ENCODE peak calls at places on chromosomes 13 and 19, in five cellular contexts. W, S, Z, J and V are unnamed samples.

GRCh38 chr19:49161987-49162386 is 4.4 kb downstream of the TRPM4 start:
- DNase-seq in J (no peak), Z (no peak), S (no peak), W (peak), V (peak)

GRCh38 chr13:22428188-22428828 is 752.5 kb upstream of the SGCG start:
- DNase-seq in J (no peak), W (no peak), Z (no peak), S (no peak), V (no peak)

GRCh38 chr19:3343619-3344502 is 22.5 kb upstream of the NFIC start:
- DNase-seq in Z (peak), S (no peak), W (peak), J (no peak), V (peak)

GRCh38 chr13:97222934-97223710 is 989 bp downstream of the MBNL2 start:
- DNase-seq in Z (peak), J (no peak), W (no peak), S (no peak), V (peak)

GRCh38 chr19:58398087-58398486 is 2.6 kb downstream of the RNF225 start:
- DNase-seq in Z (no peak), J (no peak), W (no peak), S (no peak), V (no peak)

GRCh38 chr13:97026759-97027555 is 32.7 kb upstream of the OXGR1 start:
- DNase-seq in W (peak), S (no peak), J (no peak), Z (no peak), V (no peak)

GRCh38 chr13:24341439-24341838 is 32.1 kb downstream of the C1QTNF9 start:
- DNase-seq in S (no peak), Z (no peak), J (no peak), W (peak), V (no peak)

GRCh38 chr13:102517959-102518358 is 78.8 kb upstream of the TPP2 start:
- DNase-seq in J (no peak), W (peak), S (no peak), Z (no peak), V (peak)

GRCh38 chr13:42702726-42703125 is 78.7 kb upstream of the FAM216B start:
- DNase-seq in Z (no peak), S (no peak), W (no peak), J (no peak), V (no peak)

GRCh38 chr13:87259479-87260083 is 411.6 kb upstream of the SLITRK5 start:
- DNase-seq in S (no peak), J (no peak), Z (peak), W (peak), V (peak)

GRCh38 chr19:9936151-9937000 is at the start of gene OLFM2:
- DNase-seq in W (no peak), S (no peak), J (no peak), Z (no peak), V (no peak)

GRCh38 chr13:111556496-111556895 is 236.1 kb downstream of the TEX29 start:
- DNase-seq in Z (no peak), W (no peak), J (no peak), S (no peak), V (no peak)

GRCh38 chr13:66501187-66501586 is 728.9 kb downstream of the PCDH9 start:
- DNase-seq in J (no peak), Z (no peak), S (no peak), W (peak), V (peak)

GRCh38 chr19:28553005-28553404 is 659.9 kb downstream of the UQCRFS1 start:
- DNase-seq in J (no peak), Z (no peak), S (no peak), W (peak), V (no peak)

GRCh38 chr19:39146091-39146490 is 20.5 kb downstream of the PAK4 start:
- DNase-seq in W (no peak), J (no peak), S (no peak), Z (no peak), V (no peak)

GRCh38 chr19:14375582-14376291 is 5.5 kb upstream of the ADGRE5 start:
- DNase-seq in W (no peak), Z (no peak), J (peak), S (no peak), V (no peak)

GRCh38 chr19:2516727-2517126 is 40.8 kb downstream of the GADD45B start:
- DNase-seq in J (no peak), Z (no peak), W (no peak), S (no peak), V (no peak)

GRCh38 chr19:3634496-3635045 is 8.0 kb upstream of the CACTIN start:
- DNase-seq in J (no peak), W (no peak), S (no peak), Z (no peak), V (no peak)

GRCh38 chr19:46766569-46767317 is 20.5 kb upstream of the STRN4 start:
- DNase-seq in J (peak), S (no peak), Z (no peak), W (peak), V (no peak)

GRCh38 chr19:50702870-50703829 is 16.5 kb downstream of the SHANK1 start:
- DNase-seq in W (peak), Z (peak), S (no peak), J (no peak), V (peak)

GRCh38 chr19:40586611-40587010 is 9.9 kb downstream of the SHKBP1 start:
- DNase-seq in S (no peak), Z (no peak), W (no peak), J (no peak), V (no peak)

GRCh38 chr19:47002106-47002766 is 17.4 kb upstream of the NPAS1 start:
- DNase-seq in W (no peak), J (no peak), Z (no peak), S (no peak), V (no peak)

GRCh38 chr19:38809592-38810252 is 3.0 kb downstream of the LGALS4 start:
- DNase-seq in S (no peak), Z (no peak), J (no peak), W (no peak), V (no peak)

GRCh38 chr19:56740478-56740877 is 68.9 kb upstream of the ZNF835 start:
- DNase-seq in J (no peak), W (no peak), S (no peak), Z (no peak), V (no peak)

GRCh38 chr19:10701955-10702307 is 692 bp downstream of the QTRT1 start:
- DNase-seq in S (no peak), Z (no peak), W (peak), J (no peak), V (no peak)

GRCh38 chr13:113669231-113669870 is 2.3 kb downstream of the GRK1 start:
- DNase-seq in J (no peak), Z (no peak), W (no peak), S (no peak), V (no peak)